ENCODE peak calls at places on chromosomes 4 and X, in eight cellular contexts. D is HCT116, Q is GM12878, T is thyroid gland, E is H1, R is IMR-90, N is K562, P is A549. I is an unnamed sample.

GRCh38 chr4:150126880-150127236 is 48.6 kb downstream of the DCLK2 start:
- DNase-seq in D (no peak), Q (peak; percentile 9), T (no peak), E (no peak), R (peak; percentile 75), N (no peak), P (no peak), I (no peak)

GRCh38 chrX:74321191-74321590 is 17.2 kb downstream of the ZCCHC13 start:
- DNase-seq in D (no peak), Q (no peak), T (no peak), E (no peak), R (no peak), N (no peak), P (no peak), I (no peak)

GRCh38 chr4:102141855-102142254 is 203.4 kb downstream of the SLC39A8 start:
- DNase-seq in D (no peak), Q (no peak), T (no peak), E (no peak), R (no peak), N (peak; percentile 40), P (no peak), I (no peak)

GRCh38 chrX:41384041-41384705 is 50.2 kb downstream of the DDX3X start:
- DNase-seq in D (peak; percentile 51), Q (no peak), T (peak; percentile 38), E (no peak), R (peak; percentile 86), N (peak; percentile 80), P (no peak), I (peak; percentile 56)

GRCh38 chrX:15469613-15470012 is 23.5 kb downstream of the PIR start:
- DNase-seq in D (no peak), Q (no peak), T (no peak), E (no peak), R (no peak), N (no peak), P (no peak), I (no peak)

GRCh38 chr4:139786494-139787354 is 121.1 kb downstream of the MGST2 start:
- DNase-seq in D (no peak), Q (no peak), T (no peak), E (no peak), R (no peak), N (no peak), P (no peak), I (no peak)

GRCh38 chrX:132119821-132120220 is 8.0 kb downstream of the FRMD7 start:
- DNase-seq in D (no peak), Q (no peak), T (no peak), E (no peak), R (no peak), N (no peak), P (no peak), I (peak; percentile 25)

GRCh38 chr4:76758290-76758882 is 139.6 kb downstream of the SOWAHB start:
- DNase-seq in D (peak; percentile 42), Q (no peak), T (peak; percentile 27), E (peak; percentile 55), R (peak; percentile 81), N (peak; percentile 40), P (peak; percentile 36), I (no peak)

GRCh38 chrX:40514376-40514775 is 66.4 kb upstream of the ATP6AP2 start:
- DNase-seq in D (no peak), Q (no peak), T (no peak), E (no peak), R (no peak), N (peak; percentile 43), P (no peak), I (no peak)

GRCh38 chr4:169618286-169618685 is 2.1 kb upstream of the CLCN3 start:
- DNase-seq in D (no peak), Q (no peak), T (no peak), E (no peak), R (peak; percentile 41), N (no peak), P (no peak), I (no peak)

GRCh38 chr4:19739101-19739651 is 512.5 kb upstream of the SLIT2 start:
- DNase-seq in D (peak; percentile 78), Q (no peak), T (peak; percentile 46), E (no peak), R (peak; percentile 95), N (no peak), P (no peak), I (no peak)

GRCh38 chr4:108706289-108706688 is 55.9 kb downstream of the OSTC start:
- DNase-seq in D (no peak), Q (no peak), T (no peak), E (no peak), R (no peak), N (no peak), P (no peak), I (no peak)

DNA sequence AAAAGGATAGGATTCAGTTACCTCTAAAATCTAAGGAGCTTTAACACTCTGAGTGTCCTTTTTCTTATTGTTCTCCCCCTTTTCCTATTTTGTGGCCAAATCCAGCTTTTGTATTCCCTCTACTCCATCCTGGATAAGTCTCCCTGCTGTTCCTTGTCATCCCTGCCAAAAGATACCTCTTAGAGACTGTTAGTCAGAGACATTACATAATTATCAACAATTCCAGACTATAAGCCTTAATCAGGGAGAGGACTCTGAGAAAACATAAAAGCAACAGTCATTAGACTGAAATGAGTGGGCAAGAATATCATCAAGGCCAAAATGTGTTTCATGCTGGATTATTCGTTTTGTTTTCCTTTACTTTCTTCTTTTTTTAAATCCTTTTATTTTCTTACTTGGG is 206.9 kb downstream of the FAM47B start:
- DNase-seq in D (no peak), Q (no peak), T (no peak), E (no peak), R (no peak), N (no peak), P (no peak), I (no peak)
- H3K4me1 ChIP-seq in D (no peaks in the 10 kb centered on the region), Q (no peaks in the 10 kb centered on the region), T (no peaks in the 10 kb centered on the region), E (no peaks in the 10 kb centered on the region), R (no peaks in the 10 kb centered on the region), N (no peaks in the 10 kb centered on the region), P (no peaks in the 10 kb centered on the region), I (no peaks in the 10 kb centered on the region)

GRCh38 chrX:64205735-64206491 is 405 bp upstream of the AMER1 start:
- DNase-seq in D (peak; percentile 80), Q (peak; percentile 71), T (peak; percentile 95), E (peak; percentile 83), R (peak; percentile 87), N (peak; percentile 89), P (peak; percentile 83), I (peak; percentile 93)

GRCh38 chrX:64205441-64205734 is at the start of gene AMER1:
- DNase-seq in D (no peak), Q (no peak), T (no peak), E (no peak), R (no peak), N (no peak), P (no peak), I (no peak)

GRCh38 chrX:64204252-64204651 is 1.3 kb downstream of the AMER1 start:
- DNase-seq in D (no peak), Q (no peak), T (no peak), E (peak; percentile 41), R (peak; percentile 1), N (no peak), P (no peak), I (peak; percentile 16)

GRCh38 chrX:64206556-64207162 is 1.2 kb upstream of the AMER1 start:
- DNase-seq in D (no peak), Q (no peak), T (peak; percentile 60), E (no peak), R (peak; percentile 55), N (no peak), P (no peak), I (peak; percentile 34)

DNA sequence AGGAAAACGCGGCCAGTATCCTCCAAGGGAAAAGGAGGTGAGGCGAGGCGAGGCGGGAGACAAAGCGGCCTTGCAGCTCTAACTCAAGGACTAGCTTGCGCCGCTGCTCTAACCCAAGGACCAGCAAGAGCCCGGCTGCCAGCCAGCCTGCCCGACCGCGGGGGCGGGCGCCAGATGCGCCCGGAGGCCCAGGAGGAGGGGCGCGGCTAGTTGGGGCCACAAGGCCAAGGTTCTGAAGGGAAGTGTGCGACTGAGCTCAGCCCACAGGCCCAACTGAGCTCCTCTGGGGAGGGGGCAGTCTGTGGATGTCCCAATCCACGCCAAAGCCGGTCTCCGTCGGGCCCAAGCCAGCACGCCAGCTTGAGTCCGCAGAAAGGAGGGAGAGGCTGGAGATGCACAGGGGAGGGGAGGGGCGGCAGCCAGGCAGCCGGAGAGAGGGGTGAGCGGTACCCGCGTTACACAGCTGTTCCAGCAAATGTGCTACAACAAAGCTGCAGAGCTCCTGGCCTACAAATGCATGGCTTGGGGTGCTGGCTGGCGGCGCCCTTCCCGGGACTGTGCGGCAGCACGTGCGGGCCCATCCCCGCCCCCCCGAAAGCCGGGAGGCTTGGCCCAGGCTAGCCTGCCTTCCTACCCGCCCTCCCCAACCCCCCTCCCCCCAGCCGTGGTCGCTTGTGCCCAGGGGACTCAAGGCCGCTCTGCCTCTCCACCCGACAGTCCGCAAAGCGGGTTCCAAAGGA is 637 bp downstream of the AMER1 start:
- DNase-seq in D (no peak), Q (no peak), T (peak; percentile 70), E (peak; percentile 53), R (peak; percentile 19), N (peak; percentile 6), P (peak; percentile 42), I (peak; percentile 24)
- TF ChIP-seq POLR2A in D (no peak), Q (no peak), T (peak; percentile 10), E (no peak), R (no peak), N (no peak), P (no peak), I (no peak)

DNA sequence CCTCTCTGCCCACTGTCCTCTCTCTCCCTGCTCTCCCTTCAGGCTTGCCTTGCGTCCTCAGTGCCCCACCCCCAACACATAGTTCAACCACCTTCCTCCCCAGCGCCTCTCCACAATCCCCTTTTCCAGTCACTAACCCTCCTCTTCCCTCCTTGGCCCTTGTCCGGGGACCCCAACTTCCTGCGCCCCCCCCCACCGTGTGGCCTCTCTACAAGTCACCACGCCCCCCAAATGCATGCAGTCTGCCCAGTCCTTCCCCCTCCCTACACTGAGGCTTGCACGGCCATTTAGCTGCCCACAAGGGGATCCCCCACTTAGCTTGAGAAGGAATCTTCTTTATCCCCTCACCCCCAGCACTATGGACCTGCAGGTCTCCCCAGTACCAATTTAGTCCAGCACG is 569 bp downstream of the CXCR3 start:
- DNase-seq in D (no peak), Q (no peak), T (no peak), E (no peak), R (no peak), N (no peak), P (no peak), I (no peak)
- H3K4me1 ChIP-seq in D (peaks cover 6% of the 10 kb centered on the region), Q (peaks cover 33% of the 10 kb centered on the region), T (peaks cover 24% of the 10 kb centered on the region), E (no peaks in the 10 kb centered on the region), R (no peaks in the 10 kb centered on the region), N (no peaks in the 10 kb centered on the region), P (no peaks in the 10 kb centered on the region), I (no peaks in the 10 kb centered on the region)

GRCh38 chrX:153471663-153472280 is 1.4 kb upstream of the HAUS7 start:
- DNase-seq in D (no peak), Q (no peak), T (no peak), E (no peak), R (peak; percentile 31), N (no peak), P (no peak), I (no peak)

GRCh38 chrX:153469811-153470410 is 465 bp downstream of the HAUS7 start:
- DNase-seq in D (no peak), Q (no peak), T (peak; percentile 43), E (no peak), R (peak; percentile 8), N (peak; percentile 60), P (peak; percentile 47), I (no peak)

GRCh38 chrX:153468008-153468580 is 2.3 kb downstream of the HAUS7 start:
- DNase-seq in D (no peak), Q (no peak), T (no peak), E (no peak), R (peak; percentile 6), N (no peak), P (no peak), I (no peak)

GRCh38 chrX:153473126-153473525 is 2.8 kb upstream of the HAUS7 start:
- DNase-seq in D (no peak), Q (no peak), T (no peak), E (no peak), R (no peak), N (no peak), P (no peak), I (no peak)

GRCh38 chrX:153470411-153471363 is at the start of gene HAUS7:
- DNase-seq in D (peak; percentile 59), Q (peak; percentile 42), T (peak; percentile 84), E (peak; percentile 88), R (peak; percentile 84), N (peak; percentile 93), P (peak; percentile 85), I (peak; percentile 87)
- TF ChIP-seq POLR2A in D (no peak), Q (peak; percentile 80), T (peak; percentile 35), E (no peak), R (no peak), N (peak; percentile 67), P (peak; percentile 60), I (no peak)